ENCODE peak calls at places on chromosomes 2 and 18, in six cellular contexts. R is brain microvascular endothelial cell; N is mucosa of gallbladder; W is stimulated activated CD4-positive, alpha-beta T cell treated with anti-CD3 and anti-CD28 coated beads, Interleukin-2, amount 100 ng/mL, for 48 hours; O is activated CD4-positive, alpha-beta T cell treated with anti-CD3 and anti-CD28 coated beads for 48 hours; X is left ventricle myocardium superior. P is an unnamed sample.

GRCh38 chr2:191646612-191646902 is 31.4 kb upstream of the NABP1 start:
- DNase-seq in R (no peak), N (no peak), W (no peak), O (no peak), X (no peak), P (no peak)

GRCh38 chr2:218022851-218023530 is 20.2 kb upstream of the TNS1 start:
- DNase-seq in R (no peak), N (no peak), W (no peak), O (no peak), X (no peak), P (no peak)

GRCh38 chr2:101119431-101119830 is 31.8 kb downstream of the TBC1D8 start:
- DNase-seq in R (no peak), N (peak; percentile 48), W (no peak), O (no peak), X (peak; percentile 69), P (no peak)

GRCh38 chr18:11310476-11311086 is 161.2 kb upstream of the PIEZO2 start:
- DNase-seq in R (no peak), N (peak; percentile 34), W (peak; percentile 26), O (peak; percentile 55), X (peak; percentile 55), P (no peak)

GRCh38 chr2:99422599-99422998 is 67.2 kb downstream of the REV1 start:
- DNase-seq in R (no peak), N (no peak), W (no peak), O (no peak), X (no peak), P (no peak)

GRCh38 chr2:168392797-168393196 is 63.3 kb upstream of the CERS6 start:
- DNase-seq in R (no peak), N (no peak), W (no peak), O (no peak), X (no peak), P (no peak)

GRCh38 chr2:10447300-10448207 is 573 bp downstream of the ODC1 start:
- DNase-seq in R (peak; percentile 30), N (peak; percentile 60), W (no peak), O (peak; percentile 63), X (no peak), P (peak; percentile 25)

GRCh38 chr2:6968319-6969100 is 51.3 kb downstream of the RNF144A start:
- DNase-seq in R (peak; percentile 29), N (no peak), W (no peak), O (no peak), X (peak; percentile 56), P (no peak)

GRCh38 chr2:170394988-170395387 is 217.0 kb downstream of the MYO3B start:
- DNase-seq in R (no peak), N (no peak), W (no peak), O (no peak), X (no peak), P (no peak)

GRCh38 chr2:146806295-146807005 is 1038.4 kb upstream of the ACVR2A start:
- DNase-seq in R (peak; percentile 28), N (no peak), W (no peak), O (no peak), X (no peak), P (no peak)

GRCh38 chr2:173355132-173355865 is 627 bp downstream of the CDCA7 start:
- DNase-seq in R (peak; percentile 44), N (no peak), W (peak; percentile 3), O (peak; percentile 55), X (peak; percentile 60), P (peak; percentile 26)

GRCh38 chr2:68689553-68690537 is 44.8 kb upstream of the ARHGAP25 start:
- DNase-seq in R (no peak), N (no peak), W (peak; percentile 8), O (peak; percentile 35), X (no peak), P (no peak)

GRCh38 chr2:9001229-9001628 is 2.3 kb downstream of the MBOAT2 start:
- DNase-seq in R (peak; percentile 60), N (no peak), W (no peak), O (no peak), X (no peak), P (no peak)

GRCh38 chr2:240512666-240513535 is 44.9 kb downstream of the ANKMY1 start:
- DNase-seq in R (no peak), N (no peak), W (no peak), O (no peak), X (no peak), P (no peak)

GRCh38 chr2:130933501-130933900 is 96.8 kb downstream of the ARHGEF4 start:
- DNase-seq in R (no peak), N (no peak), W (no peak), O (no peak), X (no peak), P (no peak)